ENCODE peak calls at places on chromosomes 5 and 9, in eight cellular contexts. One of them, this sample, is unnamed.

GRCh38 chr9:98867109-98867433 is 59.6 kb downstream of the GALNT12 start:
- DNase-seq in psoas muscle: no peak
- DNase-seq in WERI-Rb-1: no peak
- DNase-seq in heart left ventricle: peak; percentile 41
- DNase-seq in CD8-positive, alpha-beta memory T cell: no peak
- DNase-seq in small intestine: no peak
- DNase-seq in uterus: no peak
- DNase-seq in body of pancreas: no peak
- DNase-seq in this sample: no peak

GRCh38 chr9:117250610-117251215 is 164.1 kb downstream of the ASTN2 start:
- DNase-seq in psoas muscle: no peak
- DNase-seq in body of pancreas: no peak
- DNase-seq in uterus: no peak
- DNase-seq in small intestine: peak; percentile 5
- DNase-seq in CD8-positive, alpha-beta memory T cell: no peak
- DNase-seq in heart left ventricle: no peak
- DNase-seq in WERI-Rb-1: no peak
- DNase-seq in this sample: no peak

GRCh38 chr5:180785794-180786221 is 16.8 kb downstream of the MGAT1 start:
- DNase-seq in uterus: no peak
- DNase-seq in heart left ventricle: no peak
- DNase-seq in psoas muscle: peak; percentile 42
- DNase-seq in WERI-Rb-1: no peak
- DNase-seq in small intestine: no peak
- DNase-seq in body of pancreas: no peak
- DNase-seq in CD8-positive, alpha-beta memory T cell: no peak
- DNase-seq in this sample: no peak

GRCh38 chr5:77213601-77214000 is 3.1 kb downstream of the PDE8B start:
- DNase-seq in psoas muscle: no peak
- DNase-seq in WERI-Rb-1: no peak
- DNase-seq in CD8-positive, alpha-beta memory T cell: no peak
- DNase-seq in uterus: no peak
- DNase-seq in small intestine: no peak
- DNase-seq in heart left ventricle: no peak
- DNase-seq in body of pancreas: no peak
- DNase-seq in this sample: no peak

GRCh38 chr9:125932012-125932411 is 184.8 kb downstream of the PBX3 start:
- DNase-seq in WERI-Rb-1: no peak
- DNase-seq in uterus: peak; percentile 32
- DNase-seq in body of pancreas: no peak
- DNase-seq in CD8-positive, alpha-beta memory T cell: no peak
- DNase-seq in small intestine: no peak
- DNase-seq in psoas muscle: no peak
- DNase-seq in heart left ventricle: peak; percentile 39
- DNase-seq in this sample: peak; percentile 37

GRCh38 chr5:122351416-122352157 is 39.5 kb downstream of the SNCAIP start:
- DNase-seq in CD8-positive, alpha-beta memory T cell: no peak
- DNase-seq in heart left ventricle: no peak
- DNase-seq in WERI-Rb-1: no peak
- DNase-seq in small intestine: no peak
- DNase-seq in psoas muscle: no peak
- DNase-seq in body of pancreas: no peak
- DNase-seq in uterus: no peak
- DNase-seq in this sample: peak; percentile 20

GRCh38 chr9:79390077-79390673 is 181.6 kb upstream of the TLE4 start:
- DNase-seq in CD8-positive, alpha-beta memory T cell: no peak
- DNase-seq in small intestine: no peak
- DNase-seq in uterus: no peak
- DNase-seq in heart left ventricle: no peak
- DNase-seq in body of pancreas: no peak
- DNase-seq in WERI-Rb-1: no peak
- DNase-seq in psoas muscle: no peak
- DNase-seq in this sample: no peak

GRCh38 chr9:110835859-110836271 is 167.3 kb downstream of the MUSK start:
- DNase-seq in small intestine: no peak
- DNase-seq in psoas muscle: no peak
- DNase-seq in body of pancreas: no peak
- DNase-seq in uterus: no peak
- DNase-seq in WERI-Rb-1: no peak
- DNase-seq in CD8-positive, alpha-beta memory T cell: no peak
- DNase-seq in heart left ventricle: no peak
- DNase-seq in this sample: no peak

GRCh38 chr9:34333836-34334235 is 4.5 kb downstream of the NUDT2 start:
- DNase-seq in uterus: no peak
- DNase-seq in small intestine: no peak
- DNase-seq in heart left ventricle: no peak
- DNase-seq in psoas muscle: no peak
- DNase-seq in WERI-Rb-1: no peak
- DNase-seq in CD8-positive, alpha-beta memory T cell: no peak
- DNase-seq in body of pancreas: no peak
- DNase-seq in this sample: no peak

GRCh38 chr9:83707518-83707767 is 315 bp downstream of the UBQLN1 start:
- DNase-seq in heart left ventricle: no peak
- DNase-seq in WERI-Rb-1: no peak
- DNase-seq in uterus: no peak
- DNase-seq in CD8-positive, alpha-beta memory T cell: no peak
- DNase-seq in small intestine: no peak
- DNase-seq in psoas muscle: peak; percentile 84
- DNase-seq in body of pancreas: no peak
- DNase-seq in this sample: no peak

GRCh38 chr5:2240118-2240904 is 357.6 kb upstream of the IRX4 start:
- DNase-seq in CD8-positive, alpha-beta memory T cell: no peak
- DNase-seq in uterus: no peak
- DNase-seq in WERI-Rb-1: no peak
- DNase-seq in heart left ventricle: no peak
- DNase-seq in psoas muscle: no peak
- DNase-seq in small intestine: no peak
- DNase-seq in body of pancreas: no peak
- DNase-seq in this sample: no peak

GRCh38 chr5:33441241-33441844 is 578 bp downstream of the TARS1 start:
- DNase-seq in body of pancreas: peak; percentile 19
- DNase-seq in psoas muscle: no peak
- DNase-seq in uterus: peak; percentile 19
- DNase-seq in CD8-positive, alpha-beta memory T cell: peak; percentile 7
- DNase-seq in WERI-Rb-1: peak; percentile 81
- DNase-seq in small intestine: peak; percentile 56
- DNase-seq in heart left ventricle: no peak
- DNase-seq in this sample: peak; percentile 42

GRCh38 chr5:88675758-88676636 is 207.0 kb downstream of the MEF2C start:
- DNase-seq in CD8-positive, alpha-beta memory T cell: no peak
- DNase-seq in WERI-Rb-1: peak; percentile 90
- DNase-seq in psoas muscle: no peak
- DNase-seq in small intestine: peak; percentile 59
- DNase-seq in heart left ventricle: no peak
- DNase-seq in body of pancreas: no peak
- DNase-seq in uterus: no peak
- DNase-seq in this sample: peak; percentile 53
- H3K4me3 ChIP-seq in CD8-positive, alpha-beta memory T cell: peak overlapping the region; percentile 34
- H3K4me3 ChIP-seq in WERI-Rb-1: peak overlapping the region; percentile 80
- H3K4me3 ChIP-seq in psoas muscle: peak overlapping the region; percentile 57
- H3K4me3 ChIP-seq in small intestine: peak overlapping the region; percentile 18
- H3K4me3 ChIP-seq in heart left ventricle: peak overlapping the region; percentile 45
- H3K4me3 ChIP-seq in body of pancreas: no peak overlapping the region
- H3K4me3 ChIP-seq in uterus: no peak overlapping the region
- H3K4me3 ChIP-seq in this sample: peak overlapping the region; percentile 43

GRCh38 chr5:59569608-59570334 is 323.8 kb downstream of the PDE4D start:
- DNase-seq in psoas muscle: no peak
- DNase-seq in heart left ventricle: no peak
- DNase-seq in CD8-positive, alpha-beta memory T cell: no peak
- DNase-seq in small intestine: no peak
- DNase-seq in body of pancreas: no peak
- DNase-seq in WERI-Rb-1: no peak
- DNase-seq in uterus: no peak
- DNase-seq in this sample: no peak
- H3K27ac ChIP-seq in psoas muscle: peak overlapping the region; percentile 60
- H3K27ac ChIP-seq in heart left ventricle: no peak overlapping the region
- H3K27ac ChIP-seq in CD8-positive, alpha-beta memory T cell: no peak overlapping the region
- H3K27ac ChIP-seq in small intestine: no peak overlapping the region
- H3K27ac ChIP-seq in body of pancreas: no peak overlapping the region
- H3K27ac ChIP-seq in WERI-Rb-1: no peak overlapping the region
- H3K27ac ChIP-seq in uterus: no peak overlapping the region
- H3K27ac ChIP-seq in this sample: no peak overlapping the region

GRCh38 chr9:135908334-135909204 is 1.2 kb upstream of the CAMSAP1 start:
- DNase-seq in small intestine: no peak
- DNase-seq in CD8-positive, alpha-beta memory T cell: no peak
- DNase-seq in heart left ventricle: no peak
- DNase-seq in body of pancreas: peak; percentile 26
- DNase-seq in WERI-Rb-1: no peak
- DNase-seq in psoas muscle: no peak
- DNase-seq in uterus: no peak
- DNase-seq in this sample: no peak

GRCh38 chr9:135910757-135911156 is 3.4 kb upstream of the CAMSAP1 start:
- DNase-seq in CD8-positive, alpha-beta memory T cell: no peak
- DNase-seq in psoas muscle: no peak
- DNase-seq in small intestine: no peak
- DNase-seq in body of pancreas: no peak
- DNase-seq in heart left ventricle: no peak
- DNase-seq in WERI-Rb-1: no peak
- DNase-seq in uterus: no peak
- DNase-seq in this sample: no peak

GRCh38 chr9:135907446-135908333 is at the start of gene CAMSAP1:
- DNase-seq in body of pancreas: peak; percentile 96
- DNase-seq in WERI-Rb-1: peak; percentile 90
- DNase-seq in psoas muscle: peak; percentile 93
- DNase-seq in heart left ventricle: peak; percentile 95
- DNase-seq in CD8-positive, alpha-beta memory T cell: peak; percentile 94
- DNase-seq in uterus: peak; percentile 90
- DNase-seq in small intestine: peak; percentile 93
- DNase-seq in this sample: peak; percentile 91

GRCh38 chr9:135910197-135910596 is 2.9 kb upstream of the CAMSAP1 start:
- DNase-seq in psoas muscle: no peak
- DNase-seq in body of pancreas: no peak
- DNase-seq in WERI-Rb-1: no peak
- DNase-seq in CD8-positive, alpha-beta memory T cell: no peak
- DNase-seq in heart left ventricle: no peak
- DNase-seq in small intestine: no peak
- DNase-seq in uterus: no peak
- DNase-seq in this sample: no peak

DNA sequence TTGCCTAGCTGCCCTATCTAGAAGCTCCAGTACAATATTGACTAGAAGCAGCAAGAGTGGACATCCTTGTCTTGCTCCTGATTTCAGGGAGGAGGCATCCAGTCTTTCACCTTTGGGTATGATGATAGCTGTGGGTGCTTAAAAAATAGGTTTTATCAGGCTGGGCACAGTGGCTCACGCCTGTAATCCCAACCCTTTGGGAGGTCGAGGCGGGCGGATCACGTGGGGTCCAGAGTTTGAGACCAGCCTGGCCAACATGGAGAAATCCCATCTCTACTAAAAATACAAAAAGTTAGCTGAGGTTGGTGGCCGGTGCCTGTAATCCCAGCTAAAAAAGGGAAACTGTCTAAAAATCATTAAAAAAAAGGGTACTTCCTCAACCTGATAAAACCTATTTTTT is 2.0 kb upstream of the CAMSAP1 start:
- DNase-seq in small intestine: no peak
- DNase-seq in CD8-positive, alpha-beta memory T cell: no peak
- DNase-seq in WERI-Rb-1: no peak
- DNase-seq in body of pancreas: no peak
- DNase-seq in psoas muscle: no peak
- DNase-seq in uterus: no peak
- DNase-seq in heart left ventricle: no peak
- DNase-seq in this sample: no peak
- H3K4me3 ChIP-seq in small intestine: no peak overlapping the region
- H3K4me3 ChIP-seq in CD8-positive, alpha-beta memory T cell: peak overlapping the region; percentile 58
- H3K4me3 ChIP-seq in WERI-Rb-1: no peak overlapping the region
- H3K4me3 ChIP-seq in body of pancreas: no peak overlapping the region
- H3K4me3 ChIP-seq in psoas muscle: peak overlapping the region; percentile 81
- H3K4me3 ChIP-seq in uterus: no peak overlapping the region
- H3K4me3 ChIP-seq in heart left ventricle: no peak overlapping the region
- H3K4me3 ChIP-seq in this sample: no peak overlapping the region

DNA sequence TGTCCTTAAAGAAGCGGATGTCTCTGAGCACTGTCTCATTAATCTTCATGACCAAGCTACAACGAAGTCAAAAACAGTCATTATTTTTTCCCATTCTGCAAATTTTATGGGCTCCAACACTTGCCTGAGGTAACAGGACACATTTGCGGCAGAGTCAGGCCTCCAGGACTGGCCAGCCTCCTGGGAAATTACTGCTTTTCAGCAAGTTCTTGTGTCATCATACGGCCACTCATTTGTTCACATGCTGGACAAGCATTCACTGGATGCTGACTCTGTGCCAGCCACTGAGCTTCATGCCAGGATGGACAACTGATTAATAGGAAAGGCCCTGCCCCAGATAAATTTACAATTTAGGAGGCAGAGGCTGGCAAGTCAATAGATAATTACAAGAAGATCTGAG is 305.7 kb downstream of the ACTL7B start:
- DNase-seq in uterus: no peak
- DNase-seq in psoas muscle: peak; percentile 33
- DNase-seq in body of pancreas: no peak
- DNase-seq in CD8-positive, alpha-beta memory T cell: no peak
- DNase-seq in WERI-Rb-1: no peak
- DNase-seq in small intestine: no peak
- DNase-seq in heart left ventricle: no peak
- DNase-seq in this sample: no peak
- H3K27ac ChIP-seq in uterus: no peak overlapping the region
- H3K27ac ChIP-seq in psoas muscle: no peak overlapping the region
- H3K27ac ChIP-seq in body of pancreas: no peak overlapping the region
- H3K27ac ChIP-seq in CD8-positive, alpha-beta memory T cell: no peak overlapping the region
- H3K27ac ChIP-seq in WERI-Rb-1: no peak overlapping the region
- H3K27ac ChIP-seq in small intestine: no peak overlapping the region
- H3K27ac ChIP-seq in heart left ventricle: no peak overlapping the region
- H3K27ac ChIP-seq in this sample: no peak overlapping the region

This sample was measured in colonic mucosa.